ENCODE peak calls at places on chromosomes 7 and 10, in five cellular contexts. Z is neural progenitor cell, Y is left ventricle myocardium inferior, C is neuronal stem cell, S is GM23248. B is an unnamed sample.
A peak's percentile ranks its signal among the peaks of the same experiment; 100 is the strongest.

GRCh38 chr10:71963756-71964668 is at the start of gene CHST3:
- DNase-seq in C (peak; percentile 43), S (peak; percentile 84), Y (peak; percentile 86), Z (peak; percentile 82), B (peak; percentile 91)

GRCh38 chr7:149692557-149692982 is 80.8 kb downstream of the ZNF467 start:
- DNase-seq in S (peak; percentile 27), Z (peak; percentile 61), Y (no peak), C (no peak), B (no peak)

GRCh38 chr10:121591186-121591585 is 7.1 kb downstream of the FGFR2 start:
- DNase-seq in S (no peak), Z (no peak), Y (no peak), C (no peak), B (no peak)

GRCh38 chr10:43251664-43252165 is 15.2 kb downstream of the RASGEF1A start:
- DNase-seq in S (no peak), Z (no peak), C (no peak), Y (no peak), B (peak; percentile 22)

GRCh38 chr10:70549962-70550845 is 52.3 kb downstream of the PRF1 start:
- DNase-seq in C (peak; percentile 75), Z (peak; percentile 75), Y (peak; percentile 62), S (peak; percentile 68), B (peak; percentile 76)

GRCh38 chr10:129831150-129831549 is 132.9 kb downstream of the EBF3 start:
- DNase-seq in Z (no peak), C (no peak), Y (no peak), S (no peak), B (no peak)

GRCh38 chr10:116324951-116325635 is 845 bp downstream of the CCDC172 start:
- DNase-seq in Z (no peak), S (no peak), Y (no peak), C (no peak), B (no peak)

GRCh38 chr10:106402455-106402854 is 762.1 kb downstream of the SORCS1 start:
- DNase-seq in Y (no peak), Z (no peak), S (no peak), C (no peak), B (no peak)

GRCh38 chr7:45919947-45920542 is 1.0 kb downstream of the IGFBP3 start:
- DNase-seq in S (peak; percentile 35), C (no peak), Z (peak; percentile 39), Y (no peak), B (no peak)

GRCh38 chr10:101130984-101131961 is at the start of gene TLX1:
- DNase-seq in Y (no peak), C (no peak), Z (peak; percentile 82), S (peak; percentile 30), B (no peak)

GRCh38 chr7:124722292-124722691 is 43.3 kb downstream of the GPR37 start:
- DNase-seq in S (no peak), C (no peak), Y (no peak), Z (no peak), B (no peak)

GRCh38 chr10:62268399-62269076 is at the start of gene RTKN2:
- DNase-seq in S (peak; percentile 83), Y (peak; percentile 47), C (peak; percentile 96), Z (peak; percentile 100), B (peak; percentile 71)

GRCh38 chr7:94529516-94529915 is 19.9 kb downstream of the CASD1 start:
- DNase-seq in Y (no peak), Z (peak; percentile 28), S (peak; percentile 64), C (no peak), B (no peak)

GRCh38 chr10:133276435-133277201 is at the start of gene ADAM8:
- DNase-seq in Y (no peak), S (peak; percentile 59), Z (peak; percentile 77), C (no peak), B (no peak)

GRCh38 chr10:11246752-11247467 is 229.2 kb downstream of the CELF2 start:
- DNase-seq in S (no peak), C (no peak), Y (no peak), Z (no peak), B (no peak)

GRCh38 chr10:58813573-58813972 is 300.9 kb downstream of the BICC1 start:
- DNase-seq in S (no peak), C (no peak), Y (no peak), Z (no peak), B (no peak)

GRCh38 chr10:13518076-13518692 is 10.6 kb downstream of the BEND7 start:
- DNase-seq in S (no peak), Y (no peak), C (no peak), Z (peak; percentile 62), B (no peak)

GRCh38 chr10:105063796-105064195 is 422.7 kb downstream of the SORCS3 start:
- DNase-seq in Z (peak; percentile 80), Y (peak; percentile 18), C (peak; percentile 48), S (peak; percentile 43), B (no peak)

GRCh38 chr7:45982912-45983719 is 62.0 kb upstream of the IGFBP3 start:
- DNase-seq in Z (no peak), S (no peak), C (no peak), Y (no peak), B (no peak)

GRCh38 chr10:59748834-59749233 is 4.4 kb downstream of the MRLN start:
- DNase-seq in S (no peak), Z (no peak), Y (no peak), C (no peak), B (no peak)

GRCh38 chr10:35707642-35708425 is 65.7 kb upstream of the FZD8 start:
- DNase-seq in S (no peak), Y (no peak), Z (no peak), C (no peak), B (no peak)

GRCh38 chr7:22657479-22657878 is 69.5 kb upstream of the IL6 start:
- DNase-seq in C (no peak), Z (no peak), S (no peak), Y (no peak), B (no peak)

DNA sequence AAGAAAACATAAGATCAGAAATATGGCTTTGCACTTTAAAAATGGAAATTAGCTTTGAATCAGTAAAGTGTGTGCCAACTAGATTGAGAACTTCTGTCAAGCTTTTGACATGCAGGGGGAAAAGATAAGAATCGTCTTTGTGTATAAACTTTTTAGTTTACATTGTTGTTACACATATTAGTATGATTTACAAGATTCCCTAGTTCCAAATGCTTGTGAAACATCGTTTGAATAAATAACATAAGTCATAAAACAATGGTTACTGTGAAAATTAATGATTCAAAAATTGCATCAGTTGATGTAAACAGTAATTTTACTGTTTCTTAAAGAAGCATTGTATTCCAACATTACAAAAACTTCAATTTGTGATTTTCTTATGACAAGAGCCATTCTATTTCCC is 207.6 kb upstream of the MTPN start:
- DNase-seq in Y (no peak), Z (no peak), S (no peak), C (no peak), B (no peak)
- H3K27ac ChIP-seq in Y (no peak overlapping the region), Z (no peak overlapping the region), S (no peak overlapping the region), C (no peak overlapping the region), B (no peak overlapping the region)

GRCh38 chr7:7335215-7335614 is 152.9 kb downstream of the C1GALT1 start:
- DNase-seq in S (peak; percentile 29), C (no peak), Z (no peak), Y (no peak), B (no peak)
- H3K27ac ChIP-seq in S (no peak overlapping the region), C (no peak overlapping the region), Z (no peak overlapping the region), Y (no peak overlapping the region), B (no peak overlapping the region)

GRCh38 chr10:90985301-90985700 is 64.4 kb upstream of the ANKRD1 start:
- DNase-seq in S (no peak), Z (no peak), Y (no peak), C (no peak), B (no peak)
- H3K27ac ChIP-seq in S (no peak overlapping the region), Z (no peak overlapping the region), Y (peak overlapping the region; percentile 89), C (no peak overlapping the region), B (peak overlapping the region; percentile 84)

GRCh38 chr7:34928560-34928959 is 108.7 kb downstream of the DPY19L1 start:
- DNase-seq in C (no peak), S (no peak), Z (no peak), Y (no peak), B (no peak)
- H3K27ac ChIP-seq in C (no peak overlapping the region), S (no peak overlapping the region), Z (no peak overlapping the region), Y (no peak overlapping the region), B (no peak overlapping the region)

GRCh38 chr10:32347363-32347735 is 391 bp upstream of the EPC1 start:
- DNase-seq in Y (no peak), Z (no peak), C (no peak), S (no peak), B (no peak)

GRCh38 chr10:32349199-32349585 is 2.2 kb upstream of the EPC1 start:
- DNase-seq in S (no peak), C (no peak), Y (no peak), Z (no peak), B (no peak)

GRCh38 chr10:32348297-32349198 is 1.6 kb upstream of the EPC1 start:
- DNase-seq in S (no peak), Z (no peak), C (no peak), Y (no peak), B (no peak)

GRCh38 chr10:32350811-32351342 is 3.9 kb upstream of the EPC1 start:
- DNase-seq in Y (no peak), Z (no peak), C (no peak), S (no peak), B (no peak)

GRCh38 chr10:32349968-32350738 is 3.2 kb upstream of the EPC1 start:
- DNase-seq in S (no peak), Y (no peak), C (no peak), Z (no peak), B (no peak)
- H3K27ac ChIP-seq in S (no peak overlapping the region), Y (no peak overlapping the region), C (no peak overlapping the region), Z (no peak overlapping the region), B (peak overlapping the region; percentile 10)

B was measured in heart left ventricle.